ENCODE peak calls at places on chromosomes 12 and 14, in six cellular contexts. I, N, G, L, Q and W are unnamed samples.

GRCh38 chr12:52903855-52904508 is 894 bp downstream of the KRT8 start:
- DNase-seq in I (no peak), N (peak; percentile 77), G (peak; percentile 87), L (peak; percentile 42), Q (peak; percentile 30), W (no peak)

GRCh38 chr12:57772429-57773322 is at the start of gene EEF1AKMT3:
- DNase-seq in I (no peak), N (peak; percentile 81), G (peak; percentile 35), L (peak; percentile 81), Q (no peak), W (no peak)

GRCh38 chr14:44564908-44565307 is 57.8 kb upstream of the FSCB start:
- DNase-seq in I (no peak), N (no peak), G (no peak), L (no peak), Q (no peak), W (no peak)

GRCh38 chr14:95361373-95362179 is 41.9 kb upstream of the CLMN start:
- DNase-seq in I (peak; percentile 24), N (peak; percentile 42), G (no peak), L (peak; percentile 61), Q (no peak), W (peak; percentile 86)

GRCh38 chr12:9049520-9050133 is 60.3 kb downstream of the KLRG1 start:
- DNase-seq in I (peak; percentile 48), N (peak; percentile 22), G (peak; percentile 46), L (peak; percentile 44), Q (no peak), W (no peak)

GRCh38 chr14:59454131-59454530 is 11.0 kb downstream of the GPR135 start:
- DNase-seq in I (no peak), N (no peak), G (no peak), L (no peak), Q (no peak), W (no peak)

GRCh38 chr12:77232045-77232444 is 166.7 kb upstream of the E2F7 start:
- DNase-seq in I (no peak), N (no peak), G (no peak), L (no peak), Q (no peak), W (no peak)

GRCh38 chr14:85142982-85143381 is 387.0 kb upstream of the FLRT2 start:
- DNase-seq in I (no peak), N (no peak), G (no peak), L (no peak), Q (no peak), W (no peak)

GRCh38 chr12:84607170-84607569 is 305.4 kb downstream of the SLC6A15 start:
- DNase-seq in I (no peak), N (no peak), G (no peak), L (no peak), Q (no peak), W (no peak)

GRCh38 chr12:84604541-84604940 is 308.1 kb downstream of the SLC6A15 start:
- DNase-seq in I (no peak), N (no peak), G (no peak), L (no peak), Q (no peak), W (no peak)

GRCh38 chr12:84601483-84601882 is 311.1 kb downstream of the SLC6A15 start:
- DNase-seq in I (no peak), N (no peak), G (no peak), L (no peak), Q (no peak), W (no peak)

DNA sequence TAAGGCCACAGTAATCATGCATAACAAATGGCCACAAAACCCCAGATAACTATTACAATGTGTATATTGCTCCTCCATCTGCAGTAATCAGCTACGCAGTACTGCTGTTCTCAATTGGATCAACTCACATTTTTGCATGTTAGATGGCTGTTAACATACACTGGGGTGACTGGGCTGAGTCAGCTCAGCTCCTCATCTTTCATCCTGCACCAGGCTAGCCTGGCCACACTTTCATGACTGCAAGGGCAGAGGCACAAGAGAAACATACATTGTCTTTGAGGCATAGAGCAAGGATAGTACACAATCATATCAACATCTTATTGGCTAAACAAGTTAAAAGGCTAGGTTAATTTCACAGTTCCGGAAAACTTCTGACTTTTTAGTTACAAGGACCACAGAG is 306.6 kb downstream of the SLC6A15 start:
- DNase-seq in I (no peak), N (no peak), G (no peak), L (no peak), Q (no peak), W (no peak)
- TF ChIP-seq JUND in I (no peak), N (no peak), G (no peak), L (no peak), Q (no peak), W (no peak)

GRCh38 chr12:78645956-78646355 is 218.6 kb upstream of the SYT1 start:
- DNase-seq in I (no peak), N (peak; percentile 57), G (peak; percentile 0), L (no peak), Q (no peak), W (no peak)
- TF ChIP-seq JUND in I (no peak), N (no peak), G (no peak), L (no peak), Q (no peak), W (no peak)

GRCh38 chr12:46934374-46935111 is 108.7 kb upstream of the SLC38A4 start:
- DNase-seq in I (no peak), N (peak; percentile 16), G (peak; percentile 88), L (no peak), Q (no peak), W (no peak)
- TF ChIP-seq JUND in I (no peak), N (no peak), G (no peak), L (no peak), Q (no peak), W (no peak)

GRCh38 chr12:74429535-74429934 is 108.1 kb upstream of the ATXN7L3B start:
- DNase-seq in I (no peak), N (no peak), G (no peak), L (no peak), Q (no peak), W (no peak)

GRCh38 chr12:74426091-74426490 is 111.5 kb upstream of the ATXN7L3B start:
- DNase-seq in I (no peak), N (no peak), G (no peak), L (no peak), Q (no peak), W (no peak)

GRCh38 chr12:74431821-74432220 is 105.8 kb upstream of the ATXN7L3B start:
- DNase-seq in I (no peak), N (no peak), G (no peak), L (no peak), Q (no peak), W (no peak)
- TF ChIP-seq JUND in I (no peak), N (no peak), G (no peak), L (no peak), Q (no peak), W (no peak)

GRCh38 chr12:46981627-46982026 is 97.8 kb upstream of the PCED1B start:
- DNase-seq in I (no peak), N (no peak), G (no peak), L (no peak), Q (no peak), W (no peak)

GRCh38 chr12:46982629-46983392 is 96.6 kb upstream of the PCED1B start:
- DNase-seq in I (no peak), N (no peak), G (no peak), L (no peak), Q (no peak), W (no peak)

GRCh38 chr12:46983959-46984833 is 95.2 kb upstream of the PCED1B start:
- DNase-seq in I (peak; percentile 56), N (peak; percentile 82), G (peak; percentile 51), L (peak; percentile 27), Q (peak; percentile 2), W (peak; percentile 53)

GRCh38 chr12:46985816-46986215 is 93.6 kb upstream of the PCED1B start:
- DNase-seq in I (no peak), N (no peak), G (no peak), L (no peak), Q (no peak), W (no peak)

GRCh38 chr12:46983393-46983793 is 96.0 kb upstream of the PCED1B start:
- DNase-seq in I (no peak), N (peak; percentile 13), G (no peak), L (no peak), Q (no peak), W (no peak)
- TF ChIP-seq JUND in I (no peak), N (no peak), G (no peak), L (no peak), Q (no peak), W (no peak)